ENCODE peak calls at places on chromosomes 13 and 19, in four cellular contexts. M, T, K and D are unnamed samples.

GRCh38 chr19:49272204-49272603 is 52.8 kb downstream of the SLC6A16 start:
- DNase-seq in K (no peak), M (no peak), T (no peak), D (no peak)

GRCh38 chr13:89238496-89238895 is 1567.3 kb downstream of the SLITRK5 start:
- DNase-seq in M (no peak), T (no peak), K (no peak), D (no peak)

GRCh38 chr13:50400930-50401553 is 385.8 kb downstream of the KCNRG start:
- DNase-seq in M (no peak), K (peak; percentile 5), T (no peak), D (no peak)

GRCh38 chr13:22402682-22403081 is 731.8 kb downstream of the FGF9 start:
- DNase-seq in K (no peak), T (no peak), M (no peak), D (no peak)

GRCh38 chr19:39409886-39410619 is 2.4 kb upstream of the PLEKHG2 start:
- DNase-seq in K (peak; percentile 25), T (peak; percentile 49), M (peak; percentile 43), D (no peak)

GRCh38 chr19:31347356-31347755 is 1.9 kb downstream of the TSHZ3 start:
- DNase-seq in T (no peak), K (no peak), M (no peak), D (no peak)

GRCh38 chr19:44653977-44654784 is 10.5 kb downstream of the PVR start:
- DNase-seq in K (peak; percentile 36), M (peak; percentile 57), T (peak; percentile 83), D (peak; percentile 34)

GRCh38 chr19:38606131-38606530 is 11.6 kb downstream of the MAP4K1 start:
- DNase-seq in T (no peak), K (no peak), M (no peak), D (no peak)

GRCh38 chr19:5494780-5495179 is 39.6 kb downstream of the ZNRF4 start:
- DNase-seq in T (no peak), K (no peak), M (no peak), D (no peak)

GRCh38 chr19:728011-728410 is 19.3 kb downstream of the PALM start:
- DNase-seq in M (no peak), T (no peak), K (no peak), D (no peak)

GRCh38 chr19:2255982-2256685 is at the start of gene JSRP1:
- DNase-seq in T (peak; percentile 20), K (no peak), M (no peak), D (no peak)

GRCh38 chr13:78139765-78140164 is 221.1 kb upstream of the EDNRB start:
- DNase-seq in T (no peak), K (no peak), M (no peak), D (no peak)

GRCh38 chr19:17441241-17442135 is 7.0 kb downstream of the TMEM221 start:
- DNase-seq in T (peak; percentile 41), K (peak; percentile 29), M (peak; percentile 68), D (peak; percentile 52)

GRCh38 chr19:19515764-19516519 is at the start of gene NDUFA13:
- DNase-seq in K (peak; percentile 90), M (peak; percentile 93), T (peak; percentile 95), D (peak; percentile 94)

GRCh38 chr13:93521307-93521706 is 294.7 kb downstream of the GPC6 start:
- DNase-seq in M (no peak), T (no peak), K (no peak), D (no peak)

GRCh38 chr13:26561636-26562537 is 4.4 kb downstream of the WASF3 start:
- DNase-seq in K (peak; percentile 35), M (no peak), T (no peak), D (no peak)

GRCh38 chr13:27728271-27728670 is 64.0 kb upstream of the GSX1 start:
- DNase-seq in M (no peak), K (no peak), T (peak; percentile 29), D (no peak)

GRCh38 chr19:52343548-52343947 is 7.5 kb downstream of the ZNF610 start:
- DNase-seq in T (peak; percentile 83), M (peak; percentile 65), K (peak; percentile 15), D (peak; percentile 51)

GRCh38 chr13:41562541-41563178 is 105.3 kb downstream of the RGCC start:
- DNase-seq in T (no peak), K (no peak), M (no peak), D (no peak)
- TF ChIP-seq ELF4 in T (no peak), K (no peak), M (no peak), D (no peak)

DNA sequence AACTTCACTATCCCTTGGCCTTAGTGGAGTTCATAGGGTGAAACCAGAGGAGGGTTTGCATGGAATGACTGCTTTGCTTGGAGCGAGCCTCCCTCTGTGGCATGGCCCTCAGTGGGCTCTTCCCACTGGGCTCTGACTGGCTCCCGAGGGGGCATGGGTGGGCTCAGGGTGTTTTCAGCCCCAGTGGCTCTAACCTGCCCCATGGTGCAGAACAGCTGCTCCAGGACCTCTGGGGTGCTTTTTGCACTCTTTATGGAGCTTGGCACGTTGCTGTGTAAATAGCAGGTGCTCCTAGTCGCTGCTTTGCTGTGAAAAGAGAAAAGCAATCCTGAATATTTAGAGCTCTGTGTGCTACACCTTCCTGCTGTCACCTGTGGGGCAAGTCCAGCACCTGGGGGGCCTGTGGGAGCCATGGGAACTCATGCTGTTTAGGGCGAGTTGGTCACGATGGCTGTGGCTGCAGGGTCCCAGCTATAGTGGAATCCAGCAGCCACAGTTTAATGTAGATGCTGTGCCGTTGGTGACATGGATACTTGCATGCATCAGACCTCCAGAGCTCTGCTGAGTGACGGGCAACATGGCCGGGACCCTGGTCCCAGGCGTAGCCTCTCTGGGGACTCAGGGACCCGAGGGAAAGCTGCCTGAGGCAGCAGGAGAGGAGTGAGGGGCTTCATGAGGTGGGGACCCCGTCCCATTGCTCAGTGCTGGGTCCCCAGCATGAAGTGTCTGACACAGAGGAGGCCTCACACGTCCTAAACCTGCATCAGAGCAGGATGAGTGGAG is 14.3 kb upstream of the MCF2L start:
- DNase-seq in M (no peak), K (no peak), T (no peak), D (no peak)
- TF ChIP-seq ELF4 in M (no peak), K (no peak), T (no peak), D (no peak)

GRCh38 chr19:8342684-8343482 is at the start of gene KANK3:
- DNase-seq in T (peak; percentile 99), K (peak; percentile 90), M (peak; percentile 100), D (peak; percentile 98)
- TF ChIP-seq ELF4 in T (no peak), K (no peak), M (no peak), D (no peak)

GRCh38 chr13:42593719-42594012 is 19.7 kb downstream of the TNFSF11 start:
- DNase-seq in T (no peak), M (no peak), K (no peak), D (no peak)
- TF ChIP-seq ELF4 in T (no peak), M (no peak), K (no peak), D (no peak)

DNA sequence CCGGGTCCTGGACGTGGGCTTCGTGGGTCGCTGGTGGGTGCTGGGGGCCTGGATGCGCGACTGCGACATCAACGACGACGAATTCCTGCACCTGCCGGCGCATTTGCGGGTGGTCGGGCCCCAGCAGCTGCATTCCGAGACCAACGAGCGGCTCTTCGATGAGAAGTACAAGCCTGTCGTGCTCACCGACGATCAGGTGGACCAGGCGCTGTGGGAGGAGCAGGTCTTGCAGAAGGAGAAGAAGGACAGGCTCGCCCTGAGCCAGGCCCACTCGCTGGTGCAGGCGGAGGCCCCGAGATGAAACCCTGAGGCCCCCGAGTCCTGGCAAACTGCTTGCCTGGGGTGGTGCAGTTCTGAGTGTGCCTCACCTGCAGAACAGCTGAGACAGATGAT is 787 bp downstream of the TIMM29 start:
- DNase-seq in T (peak; percentile 26), K (no peak), M (peak; percentile 21), D (no peak)
- TF ChIP-seq ELF4 in T (no peak), K (no peak), M (no peak), D (no peak)

DNA sequence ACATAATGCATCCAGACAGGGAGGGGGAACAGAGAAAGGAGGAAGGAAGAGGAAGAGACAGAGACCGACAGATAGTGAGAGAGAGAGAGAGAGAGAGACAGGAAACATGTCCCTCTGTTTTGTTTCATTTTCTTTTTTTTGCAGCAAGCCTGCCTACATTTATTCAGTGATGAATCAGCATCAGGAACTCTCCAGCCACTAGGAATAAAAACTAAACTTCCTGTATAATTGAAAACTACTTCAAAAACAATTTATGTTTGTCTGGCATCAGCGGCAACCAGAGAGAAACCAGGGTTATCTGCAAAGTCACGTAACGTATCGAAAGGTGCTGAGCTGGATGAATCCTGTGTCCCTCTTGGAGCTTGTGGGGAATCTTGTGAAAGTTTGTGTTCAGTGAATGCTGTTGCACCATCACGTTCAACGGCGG is 148.6 kb upstream of the SOX21 start:
- DNase-seq in K (no peak), T (no peak), M (no peak), D (no peak)
- TF ChIP-seq ELF4 in K (no peak), T (no peak), M (no peak), D (no peak)

DNA sequence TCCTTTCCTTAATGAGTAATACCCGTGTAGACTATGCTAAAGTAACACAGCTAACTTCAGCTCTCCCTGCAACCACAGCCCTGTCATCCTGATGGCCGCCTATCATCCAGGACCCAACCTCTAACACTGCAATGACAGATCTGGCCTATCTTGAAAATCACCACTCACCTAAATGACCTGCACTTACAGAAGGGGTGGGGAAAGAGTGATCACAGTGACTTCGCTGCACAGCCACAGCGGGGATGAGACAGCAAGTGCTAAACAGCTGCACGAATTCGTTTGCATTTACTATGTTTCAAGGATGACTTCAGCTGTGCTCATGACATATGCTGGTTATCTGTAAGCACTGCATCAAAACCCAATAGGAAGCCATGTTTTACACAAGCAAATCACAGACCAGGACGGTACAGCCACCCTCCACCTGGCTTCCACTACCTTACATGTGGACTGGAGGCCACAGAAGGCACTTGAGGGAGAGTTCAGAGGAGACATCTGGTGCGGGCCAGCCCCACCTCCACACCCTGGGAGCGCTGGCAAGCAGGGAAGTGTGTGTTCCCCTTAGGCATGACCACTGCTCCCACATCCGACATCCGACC is 95.9 kb downstream of the STK24 start:
- DNase-seq in K (no peak), T (no peak), M (peak; percentile 68), D (no peak)
- TF ChIP-seq ELF4 in K (no peak), T (no peak), M (no peak), D (no peak)

GRCh38 chr13:52450793-52451116 is 321 bp upstream of the VPS36 start:
- DNase-seq in K (no peak), T (no peak), M (no peak), D (no peak)

GRCh38 chr13:52450012-52450792 is at the start of gene VPS36:
- DNase-seq in M (peak; percentile 78), K (peak; percentile 83), T (peak; percentile 95), D (peak; percentile 89)

GRCh38 chr13:52454825-52455676 is at the start of gene CKAP2:
- DNase-seq in T (peak; percentile 93), K (peak; percentile 88), M (peak; percentile 83), D (peak; percentile 90)

GRCh38 chr13:52454459-52454824 is 836 bp upstream of the CKAP2 start:
- DNase-seq in T (no peak), M (no peak), K (no peak), D (no peak)

GRCh38 chr13:52452470-52452869 is 2.0 kb upstream of the VPS36 start:
- DNase-seq in M (no peak), T (no peak), K (no peak), D (no peak)
- TF ChIP-seq ELF4 in M (no peak), T (no peak), K (no peak), D (no peak)

GRCh38 chr13:73914119-73914518 is 220.1 kb downstream of the KLF12 start:
- DNase-seq in K (no peak), T (no peak), M (no peak), D (no peak)
- TF ChIP-seq ELF4 in K (no peak), T (no peak), M (no peak), D (no peak)